ENCODE peak calls at places on chromosomes 2 and 18, in eight cellular contexts. D is HCT116, V is Peyer's patch, A is esophagus muscularis mucosa, P is esophagus squamous epithelium, Z is uterus, O is stomach, B is A549. C is an unnamed sample. For H3K4me1, the result is how much of the 10 kb centered on the place peaks cover.

GRCh38 chr2:62661263-62661635 is 44.3 kb upstream of the EHBP1 start:
- DNase-seq in D (no peak), P (no peak), A (no peak), B (no peak), Z (no peak), V (no peak), O (no peak), C (no peak)

GRCh38 chr2:97747285-97747684 is 33.9 kb downstream of the ZAP70 start:
- DNase-seq in P (no peak), Z (no peak), O (no peak), V (no peak), B (no peak), A (no peak), D (no peak), C (no peak)

GRCh38 chr2:59076079-59076619 is 835.0 kb upstream of the FANCL start:
- DNase-seq in B (no peak), P (no peak), O (no peak), A (peak), D (no peak), V (no peak), Z (no peak), C (no peak)

GRCh38 chr18:57806201-57806890 is 3.2 kb upstream of the ATP8B1 start:
- DNase-seq in O (no peak), Z (no peak), P (no peak), B (no peak), A (no peak), D (no peak), V (peak), C (no peak)

GRCh38 chr18:57791192-57791591 is 11.9 kb downstream of the ATP8B1 start:
- DNase-seq in V (no peak), O (no peak), A (no peak), D (no peak), P (no peak), Z (no peak), B (no peak), C (no peak)

GRCh38 chr2:129936334-129936934 is 43.0 kb upstream of the RAB6C start:
- DNase-seq in D (no peak), O (peak), P (no peak), B (no peak), V (peak), Z (no peak), A (no peak), C (no peak)

GRCh38 chr18:39455300-39455699 is 1889.7 kb upstream of the CELF4 start:
- DNase-seq in P (no peak), D (no peak), V (no peak), A (no peak), Z (no peak), B (no peak), O (peak), C (no peak)

GRCh38 chr2:120622886-120623753 is 112.5 kb upstream of the GLI2 start:
- DNase-seq in D (no peak), O (no peak), V (no peak), Z (no peak), P (no peak), A (no peak), B (no peak), C (no peak)

GRCh38 chr18:22915337-22915736 is 17.8 kb upstream of the RBBP8 start:
- DNase-seq in O (no peak), Z (no peak), B (no peak), V (no peak), P (no peak), A (no peak), D (no peak), C (no peak)

GRCh38 chr2:26946841-26947784 is 23.3 kb upstream of the MAPRE3 start:
- DNase-seq in P (no peak), Z (no peak), D (no peak), A (no peak), B (no peak), V (no peak), O (peak), C (peak)

GRCh38 chr2:240687045-240687740 is 4.5 kb upstream of the AQP12A start:
- DNase-seq in O (no peak), D (no peak), Z (no peak), P (no peak), V (no peak), A (peak), B (no peak), C (no peak)

GRCh38 chr2:124664363-124664762 is 639.3 kb downstream of the CNTNAP5 start:
- DNase-seq in A (no peak), P (no peak), Z (no peak), B (no peak), D (no peak), V (no peak), O (no peak), C (no peak)

GRCh38 chr2:191625016-191625415 is 52.9 kb upstream of the NABP1 start:
- DNase-seq in Z (no peak), D (no peak), B (no peak), P (no peak), O (no peak), A (no peak), V (no peak), C (no peak)

GRCh38 chr18:21398121-21398520 is 156.1 kb downstream of the GREB1L start:
- DNase-seq in P (no peak), D (no peak), A (no peak), B (no peak), O (no peak), V (no peak), Z (no peak), C (no peak)

GRCh38 chr2:17605691-17606090 is 65.2 kb downstream of the VSNL1 start:
- DNase-seq in V (no peak), Z (no peak), A (no peak), B (no peak), P (no peak), D (no peak), O (no peak), C (no peak)

GRCh38 chr18:59426855-59427254 is 67.8 kb upstream of the LMAN1 start:
- DNase-seq in D (no peak), P (no peak), A (no peak), B (no peak), O (no peak), Z (no peak), V (no peak), C (no peak)

GRCh38 chr18:12777543-12777942 is 74.7 kb downstream of the PSMG2 start:
- DNase-seq in D (no peak), V (no peak), Z (no peak), P (no peak), B (no peak), O (no peak), A (no peak), C (no peak)

GRCh38 chr2:238720232-238720672 is 127.6 kb upstream of the TWIST2 start:
- DNase-seq in D (peak), V (peak), A (peak), P (no peak), O (peak), Z (no peak), B (peak), C (no peak)

GRCh38 chr18:77077401-77077800 is 55.2 kb downstream of the MBP start:
- DNase-seq in P (no peak), O (no peak), A (no peak), D (no peak), B (no peak), V (no peak), Z (no peak), C (no peak)

GRCh38 chr2:73112026-73112912 is 479 bp downstream of the RAB11FIP5 start:
- DNase-seq in D (peak), O (peak), A (no peak), P (no peak), V (peak), Z (peak), B (no peak), C (no peak)
- H3K27ac ChIP-seq in D (peak), O (peak), A (peak), P (peak), V (peak), Z (peak), B (peak), C (peak)

DNA sequence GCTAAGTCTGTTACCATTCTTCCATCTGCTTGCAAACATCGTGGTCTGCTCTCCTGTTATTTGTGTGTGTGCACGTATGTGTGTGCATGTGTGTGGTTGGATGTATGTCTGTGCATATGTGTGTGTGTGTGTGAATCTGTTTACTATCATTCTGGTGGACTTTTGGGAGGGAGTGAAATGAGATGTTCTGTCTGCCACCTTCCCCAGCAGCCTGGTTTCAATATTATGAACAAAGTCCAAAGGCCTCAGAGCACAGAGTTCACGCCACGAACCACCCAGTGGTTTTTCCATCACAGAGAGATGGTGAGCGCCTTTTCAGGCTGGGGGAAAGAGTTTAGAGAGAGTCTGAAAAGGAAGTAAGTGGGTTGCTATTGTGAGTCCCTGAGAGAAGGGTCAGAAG is 67.1 kb upstream of the YWHAQ start:
- DNase-seq in P (no peak), D (no peak), A (no peak), Z (no peak), V (no peak), O (no peak), B (no peak), C (no peak)
- TF ChIP-seq POLR2A in P (no peak), D (no peak), A (no peak), Z (no peak), V (no peak), O (no peak), B (no peak), C (no peak)

DNA sequence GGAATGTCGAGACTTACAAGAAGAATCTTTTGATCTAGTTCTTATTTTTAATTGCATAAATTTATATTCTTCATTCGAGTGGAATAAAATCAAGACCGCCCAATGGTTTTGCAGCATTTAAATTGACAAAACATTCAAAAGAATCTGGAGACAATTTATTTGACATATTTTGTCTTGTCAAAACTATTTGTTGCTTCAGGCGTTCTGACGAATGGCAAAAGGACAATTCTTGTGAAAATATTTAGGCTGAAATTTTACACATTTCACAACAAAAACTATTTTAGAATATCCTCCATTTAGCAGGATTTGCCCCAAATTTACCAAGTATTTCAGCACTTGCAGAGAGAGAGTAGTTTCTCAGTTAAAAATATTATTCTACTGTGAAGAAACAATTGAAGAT is 41.7 kb downstream of the PRKRA start:
- DNase-seq in B (no peak), A (no peak), V (no peak), Z (no peak), P (no peak), O (no peak), D (no peak), C (no peak)
- H3K4me1 ChIP-seq in B (under half), A (under half), V (under half), Z (under half), P (under half), O (under half), D (under half), C (under half)

GRCh38 chr2:152445791-152446201 is 110.8 kb downstream of the FMNL2 start:
- DNase-seq in A (no peak), V (no peak), D (no peak), B (peak), O (no peak), Z (no peak), P (no peak), C (no peak)

GRCh38 chr2:152445375-152445774 is 110.4 kb downstream of the FMNL2 start:
- DNase-seq in D (no peak), V (no peak), A (no peak), O (no peak), P (no peak), Z (no peak), B (no peak), C (no peak)

GRCh38 chr2:152444448-152444847 is 109.5 kb downstream of the FMNL2 start:
- DNase-seq in V (no peak), A (no peak), D (no peak), O (no peak), P (no peak), B (no peak), Z (no peak), C (no peak)

GRCh38 chr2:152447897-152448296 is 112.9 kb downstream of the FMNL2 start:
- DNase-seq in D (no peak), O (no peak), B (no peak), V (no peak), Z (no peak), P (no peak), A (no peak), C (no peak)

GRCh38 chr2:152446213-152446612 is 111.2 kb downstream of the FMNL2 start:
- DNase-seq in Z (no peak), P (no peak), V (no peak), D (no peak), B (no peak), A (no peak), O (no peak), C (no peak)
- H3K27ac ChIP-seq in Z (no peak), P (no peak), V (no peak), D (no peak), B (peak), A (peak), O (peak), C (peak)

GRCh38 chr2:166573393-166573792 is 79.3 kb upstream of the SCN7A start:
- DNase-seq in B (no peak), A (no peak), D (no peak), V (no peak), P (no peak), O (no peak), Z (no peak), C (no peak)
- TF ChIP-seq POLR2A in B (no peak), A (no peak), D (no peak), V (no peak), P (no peak), O (no peak), Z (no peak), C (no peak)

DNA sequence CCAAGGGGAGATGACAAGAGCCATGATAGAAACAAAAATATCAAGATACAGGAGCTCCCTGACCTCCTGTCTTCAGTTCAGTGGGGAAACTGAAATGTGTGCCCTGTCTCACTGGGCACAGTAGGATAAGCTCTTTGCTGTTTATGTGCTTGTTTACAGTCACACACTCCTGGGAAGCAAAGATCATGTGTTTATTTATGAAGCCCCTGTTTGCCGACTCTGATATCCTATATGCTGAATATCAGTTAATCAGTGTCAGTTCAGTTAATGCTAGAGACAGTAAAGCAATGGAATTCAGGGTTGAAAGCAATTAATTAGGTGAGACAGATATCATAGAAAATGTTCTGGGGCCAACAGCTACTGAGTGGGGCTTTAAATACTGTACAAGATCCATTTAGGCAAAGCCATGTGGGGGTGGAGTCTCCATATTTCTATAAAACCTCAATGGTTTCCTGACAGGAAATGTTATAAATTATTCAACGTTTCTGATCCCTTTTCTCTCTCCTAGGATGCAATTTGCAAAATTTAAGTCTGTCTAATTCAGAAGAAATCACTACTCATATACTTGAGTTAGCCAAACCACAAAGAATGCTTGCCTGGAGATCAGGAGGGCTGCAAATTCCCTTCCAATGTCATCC is 551.4 kb downstream of the CMPK2 start:
- DNase-seq in A (no peak), D (no peak), P (no peak), B (no peak), Z (no peak), O (no peak), V (no peak), C (no peak)
- H3K4me1 ChIP-seq in A (under half), D (under half), P (under half), B (under half), Z (under half), O (under half), V (under half), C (under half)